ENCODE peak calls at places on chromosomes 5 and 9, in six cellular contexts. O is amniotic stem cell, F is GDM1, B is NCI-H774, I is SHP77, U is GM18507. K is an unnamed sample.

GRCh38 chr9:113154471-113154870 is 3.7 kb downstream of the SLC31A2 start:
- DNase-seq in O (no peak), F (no peak), B (no peak), I (no peak), U (no peak), K (peak)

GRCh38 chr9:14006586-14007198 is 307.2 kb downstream of the NFIB start:
- DNase-seq in O (no peak), F (no peak), B (no peak), I (no peak), U (no peak), K (no peak)

GRCh38 chr5:61234019-61234418 is 71.8 kb upstream of the SMIM15 start:
- DNase-seq in O (no peak), F (no peak), B (no peak), I (no peak), U (no peak), K (no peak)

GRCh38 chr5:72608297-72608696 is 101.1 kb upstream of the ZNF366 start:
- DNase-seq in O (no peak), F (no peak), B (no peak), I (no peak), U (no peak), K (no peak)

GRCh38 chr5:135211083-135211790 is 177.2 kb upstream of the PITX1 start:
- DNase-seq in O (no peak), F (no peak), B (no peak), I (no peak), U (no peak), K (peak)

GRCh38 chr9:37820142-37820541 is 19.5 kb downstream of the DCAF10 start:
- DNase-seq in O (no peak), F (no peak), B (no peak), I (no peak), U (no peak), K (no peak)

GRCh38 chr5:157354825-157355224 is 88.9 kb downstream of the CYFIP2 start:
- DNase-seq in O (no peak), F (no peak), B (no peak), I (no peak), U (no peak), K (no peak)

GRCh38 chr9:118689280-118689679 is 680.0 kb downstream of the BRINP1 start:
- DNase-seq in O (no peak), F (no peak), B (no peak), I (no peak), U (no peak), K (no peak)

K was measured in Kasumi-1.